ENCODE peak calls at places on chromosomes 4 and X, in five cellular contexts. G, H, B, K and P are unnamed samples.

GRCh38 chr4:187302456-187302855 is 578.8 kb upstream of the FAT1 start:
- DNase-seq in G (no peak), H (no peak), B (no peak), K (no peak), P (no peak)

GRCh38 chrX:71095971-71096701 is 485 bp downstream of the FOXO4 start:
- DNase-seq in G (no peak), H (no peak), B (no peak), K (no peak), P (peak; percentile 62)

GRCh38 chrX:71859637-71860036 is 51.0 kb upstream of the NHSL2 start:
- DNase-seq in G (no peak), H (no peak), B (peak; percentile 62), K (peak; percentile 44), P (no peak)

GRCh38 chr4:152605641-152606304 is 69.9 kb upstream of the FBXW7 start:
- DNase-seq in G (no peak), H (no peak), B (peak; percentile 28), K (peak; percentile 90), P (no peak)

GRCh38 chr4:120132935-120133334 is 66.3 kb upstream of the MAD2L1 start:
- DNase-seq in G (no peak), H (no peak), B (no peak), K (peak; percentile 63), P (no peak)

GRCh38 chr4:112515278-112516075 is 503 bp downstream of the NEUROG2 start:
- DNase-seq in G (no peak), H (no peak), B (peak; percentile 46), K (peak; percentile 47), P (no peak)

GRCh38 chr4:86847576-86847975 is 1.6 kb downstream of the SLC10A6 start:
- DNase-seq in G (no peak), H (no peak), B (no peak), K (no peak), P (no peak)

GRCh38 chrX:39808471-39808917 is 289.3 kb downstream of the BCOR start:
- DNase-seq in G (no peak), H (no peak), B (peak; percentile 35), K (peak; percentile 81), P (no peak)

GRCh38 chrX:103382893-103383292 is 6.6 kb downstream of the BEX3 start:
- DNase-seq in G (no peak), H (no peak), B (no peak), K (no peak), P (no peak)

GRCh38 chr4:35166437-35166836 is 1077.9 kb downstream of the ARAP2 start:
- DNase-seq in G (no peak), H (no peak), B (no peak), K (no peak), P (no peak)

GRCh38 chrX:91435465-91435864 is 826 bp downstream of the PABPC5 start:
- DNase-seq in G (no peak), H (no peak), B (peak; percentile 6), K (no peak), P (no peak)

GRCh38 chr4:39320381-39321115 is 45.6 kb downstream of the RFC1 start:
- DNase-seq in G (no peak), H (no peak), B (no peak), K (peak; percentile 19), P (no peak)

GRCh38 chr4:45423876-45424275 is 697.5 kb upstream of the GNPDA2 start:
- DNase-seq in G (no peak), H (no peak), B (no peak), K (no peak), P (no peak)

GRCh38 chr4:819401-820229 is 6.3 kb downstream of the CPLX1 start:
- DNase-seq in G (no peak), H (no peak), B (no peak), K (no peak), P (no peak)

GRCh38 chrX:24479924-24480722 is 15.0 kb downstream of the PDK3 start:
- DNase-seq in G (no peak), H (no peak), B (no peak), K (peak; percentile 38), P (no peak)

GRCh38 chrX:39576081-39576701 is 521.6 kb downstream of the BCOR start:
- DNase-seq in G (no peak), H (no peak), B (no peak), K (no peak), P (no peak)

GRCh38 chr4:6200011-6200921 is at the start of gene JAKMIP1:
- DNase-seq in G (peak; percentile 64), H (peak; percentile 50), B (peak; percentile 88), K (peak; percentile 33), P (no peak)

GRCh38 chr4:150078041-150078995 is at the start of gene DCLK2:
- DNase-seq in G (peak; percentile 88), H (peak; percentile 79), B (peak; percentile 79), K (peak; percentile 86), P (peak; percentile 64)

GRCh38 chr4:125365731-125366130 is 51.0 kb downstream of the FAT4 start:
- DNase-seq in G (no peak), H (no peak), B (no peak), K (no peak), P (no peak)

GRCh38 chr4:73308286-73308685 is 49.7 kb upstream of the ANKRD17 start:
- DNase-seq in G (no peak), H (no peak), B (peak; percentile 12), K (peak; percentile 53), P (no peak)

GRCh38 chr4:136768213-136768924 is 763.9 kb downstream of the PCDH18 start:
- DNase-seq in G (no peak), H (no peak), B (no peak), K (no peak), P (no peak)

DNA sequence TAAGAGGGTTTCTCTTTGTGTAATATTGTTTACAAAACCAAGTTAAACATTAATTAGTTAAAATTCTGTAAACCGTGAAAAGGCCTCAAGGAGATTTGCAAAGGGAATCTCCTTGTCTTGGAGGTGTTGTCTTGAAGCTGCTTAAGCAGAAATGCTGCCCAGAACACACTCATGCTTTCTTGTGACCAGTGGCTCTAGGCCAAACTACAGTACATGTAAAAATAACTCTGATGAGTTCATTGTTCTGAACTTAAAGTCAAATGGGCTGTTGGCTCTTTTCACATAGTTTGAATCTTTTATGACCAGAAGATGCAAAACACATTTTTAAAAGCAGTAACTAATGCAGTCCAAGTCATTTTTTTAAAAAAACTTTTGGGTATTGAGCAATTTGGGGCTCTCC is 112.5 kb upstream of the ATXN3L start:
- DNase-seq in G (no peak), H (no peak), B (peak; percentile 70), K (peak; percentile 86), P (no peak)
- H3K4me1 ChIP-seq in G (peaks cover 18% of the 10 kb centered on the region), H (peaks cover 45% of the 10 kb centered on the region), B (peaks cover 20% of the 10 kb centered on the region), K (peaks cover 4% of the 10 kb centered on the region), P (no peaks in the 10 kb centered on the region)

DNA sequence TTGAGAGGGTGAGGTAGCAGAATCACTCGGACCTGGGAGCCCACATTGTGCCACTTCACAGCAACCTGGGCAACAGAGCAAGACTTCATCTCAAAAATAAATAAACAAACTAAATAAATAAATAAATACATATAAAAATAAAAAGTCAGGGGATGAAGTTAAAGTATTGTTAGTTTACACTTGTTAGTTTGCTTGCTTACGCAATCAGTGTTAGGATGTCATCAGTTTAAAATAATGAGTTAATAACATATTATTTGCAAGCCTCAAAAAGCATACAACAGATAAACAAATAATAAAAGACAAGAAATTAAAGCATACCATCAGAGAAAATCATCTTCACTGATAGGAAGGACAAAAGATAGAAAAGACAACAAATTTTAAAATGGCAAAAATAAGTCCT is 891.1 kb upstream of the PCDH7 start:
- DNase-seq in G (no peak), H (no peak), B (no peak), K (no peak), P (no peak)
- H3K4me1 ChIP-seq in G (no peaks in the 10 kb centered on the region), H (no peaks in the 10 kb centered on the region), B (no peaks in the 10 kb centered on the region), K (no peaks in the 10 kb centered on the region), P (no peaks in the 10 kb centered on the region)

DNA sequence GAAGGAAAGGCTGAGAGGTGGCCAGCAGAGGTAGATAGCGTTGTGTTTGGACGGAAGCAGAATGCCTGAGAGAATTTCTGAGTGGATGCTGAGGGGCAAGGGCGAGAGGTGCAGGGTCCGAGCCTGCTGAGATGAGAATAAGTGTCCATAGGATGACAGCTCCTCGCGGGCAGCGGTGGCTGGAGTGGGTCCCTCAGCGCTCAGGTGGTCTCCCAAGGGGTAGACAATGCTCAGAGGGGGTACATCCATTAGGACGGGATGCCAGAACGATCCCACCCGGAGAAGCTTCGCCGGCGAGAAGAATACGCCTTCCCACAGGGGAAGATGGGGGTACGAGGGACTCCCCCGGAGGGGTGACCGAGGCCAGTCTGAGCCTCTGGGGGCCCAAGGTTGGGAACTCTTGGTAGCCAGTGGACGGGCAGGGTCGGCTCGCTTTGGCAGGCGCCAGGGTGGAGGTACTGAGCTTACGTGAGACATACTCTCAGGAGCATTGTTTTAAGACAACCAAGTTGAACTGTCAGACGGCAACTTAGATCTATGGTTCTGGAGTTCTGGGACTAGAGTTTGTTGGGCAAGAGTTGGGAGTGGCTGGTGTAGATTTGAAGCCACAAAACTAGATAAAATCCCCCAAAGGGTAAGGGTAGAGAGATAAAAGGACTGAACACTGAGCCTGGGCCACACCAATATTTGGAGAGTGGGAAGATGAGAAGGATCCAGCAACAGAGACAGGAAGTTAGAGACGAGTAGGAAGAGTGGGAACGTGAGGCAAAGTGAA is 15.8 kb downstream of the BRCC3 start:
- DNase-seq in G (no peak), H (no peak), B (no peak), K (no peak), P (no peak)
- H3K4me1 ChIP-seq in G (no peaks in the 10 kb centered on the region), H (no peaks in the 10 kb centered on the region), B (no peaks in the 10 kb centered on the region), K (peaks cover 2% of the 10 kb centered on the region), P (no peaks in the 10 kb centered on the region)

DNA sequence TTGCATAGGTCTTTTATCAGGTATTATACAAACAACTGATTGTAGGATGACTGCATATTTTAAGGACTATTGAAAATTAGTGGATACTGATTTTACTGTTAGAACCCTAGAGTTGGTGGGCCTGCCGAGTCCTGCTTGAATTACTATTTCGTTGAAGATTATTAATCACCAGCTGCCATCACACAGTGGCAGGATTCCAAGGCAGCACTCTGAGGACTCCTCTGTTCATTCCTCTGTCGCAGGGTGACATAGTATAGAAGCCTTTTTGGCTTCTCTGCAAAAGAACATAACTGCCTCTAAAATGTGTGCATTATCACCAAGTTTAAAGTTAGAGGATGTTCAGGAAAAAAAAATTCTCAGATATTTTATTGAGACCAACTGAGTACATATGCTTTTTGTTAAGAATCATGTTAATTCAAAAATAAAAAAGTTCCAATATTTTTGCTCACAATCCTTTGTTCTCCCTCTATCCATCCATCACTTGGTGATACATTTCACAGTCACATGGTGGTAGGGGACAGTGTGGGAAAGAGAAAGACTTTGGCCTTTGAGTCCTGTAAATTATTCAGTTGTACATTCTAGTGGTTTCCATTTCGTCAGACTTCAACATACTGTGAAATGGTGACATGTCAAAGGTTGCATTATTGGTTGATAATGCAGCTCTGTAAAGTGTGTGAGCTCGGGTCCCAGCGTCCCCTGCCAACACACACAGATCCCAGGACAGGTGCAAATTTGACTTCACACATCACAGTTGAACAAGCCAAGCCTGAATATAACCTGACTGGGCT is 332.5 kb downstream of the GRID2 start:
- DNase-seq in G (no peak), H (no peak), B (no peak), K (peak; percentile 3), P (no peak)
- H3K4me1 ChIP-seq in G (no peaks in the 10 kb centered on the region), H (no peaks in the 10 kb centered on the region), B (no peaks in the 10 kb centered on the region), K (no peaks in the 10 kb centered on the region), P (no peaks in the 10 kb centered on the region)